ENCODE peak calls at places on chromosome 20, in five cellular contexts. V is heart right ventricle, P is heart left ventricle, T is fibroblast of lung, D is thoracic aorta. M is an unnamed sample.

GRCh38 chr20:6698056-6698455 is 69.4 kb upstream of the BMP2 start:
- DNase-seq in V (no peak), P (no peak), T (no peak), D (no peak), M (no peak)

GRCh38 chr20:59661621-59662020 is 57.3 kb downstream of the PHACTR3 start:
- DNase-seq in V (no peak), P (no peak), T (no peak), D (no peak), M (no peak)

GRCh38 chr20:57391439-57392129 is 388 bp downstream of the RBM38 start:
- DNase-seq in V (no peak), P (peak; percentile 34), T (peak; percentile 15), D (no peak), M (no peak)

GRCh38 chr20:44491635-44492395 is 16.1 kb downstream of the TTPAL start:
- DNase-seq in V (no peak), P (no peak), T (peak; percentile 69), D (no peak), M (no peak)

GRCh38 chr20:16178671-16179070 is 394.6 kb downstream of the KIF16B start:
- DNase-seq in V (no peak), P (no peak), T (no peak), D (no peak), M (no peak)

GRCh38 chr20:57627972-57628650 is 7.9 kb upstream of the ZBP1 start:
- DNase-seq in V (peak; percentile 76), P (peak; percentile 70), T (peak; percentile 74), D (no peak), M (peak; percentile 60)

GRCh38 chr20:43409041-43409913 is 48.4 kb upstream of the SRSF6 start:
- DNase-seq in V (no peak), P (no peak), T (peak; percentile 59), D (no peak), M (no peak)

GRCh38 chr20:56111951-56112730 is 106.8 kb upstream of the CBLN4 start:
- DNase-seq in V (no peak), P (no peak), T (no peak), D (no peak), M (no peak)

GRCh38 chr20:40966103-40966502 is 62.5 kb upstream of the TOP1 start:
- DNase-seq in V (no peak), P (no peak), T (no peak), D (no peak), M (peak; percentile 29)

GRCh38 chr20:8267009-8267408 is 134.9 kb downstream of the PLCB1 start:
- DNase-seq in V (no peak), P (no peak), T (no peak), D (no peak), M (no peak)

GRCh38 chr20:15654208-15654649 is 919.0 kb downstream of the KIF16B start:
- DNase-seq in V (peak; percentile 14), P (no peak), T (peak; percentile 50), D (no peak), M (no peak)

GRCh38 chr20:37522258-37523011 is 1.4 kb downstream of the NNAT start:
- DNase-seq in V (peak; percentile 65), P (peak; percentile 71), T (peak; percentile 63), D (no peak), M (no peak)

GRCh38 chr20:60054716-60055371 is 96.6 kb downstream of the CDH26 start:
- DNase-seq in V (no peak), P (no peak), T (no peak), D (no peak), M (no peak)

GRCh38 chr20:55782861-55783260 is 222.5 kb downstream of the CBLN4 start:
- DNase-seq in V (no peak), P (no peak), T (no peak), D (no peak), M (no peak)

GRCh38 chr20:58173930-58174707 is 54.3 kb downstream of the ANKRD60 start:
- DNase-seq in V (peak; percentile 9), P (no peak), T (peak; percentile 14), D (no peak), M (no peak)

GRCh38 chr20:16407251-16408067 is 165.8 kb downstream of the KIF16B start:
- DNase-seq in V (no peak), P (no peak), T (no peak), D (no peak), M (no peak)

GRCh38 chr20:415820-416322 is 7.8 kb downstream of the RBCK1 start:
- DNase-seq in V (no peak), P (no peak), T (peak; percentile 29), D (no peak), M (no peak)

GRCh38 chr20:21508230-21509078 is 5.4 kb downstream of the NKX2-2 start:
- DNase-seq in V (no peak), P (no peak), T (no peak), D (no peak), M (no peak)

GRCh38 chr20:48933017-48933766 is 11.7 kb downstream of the ARFGEF2 start:
- DNase-seq in V (no peak), P (no peak), T (no peak), D (no peak), M (no peak)

GRCh38 chr20:53187402-53187801 is 215.2 kb downstream of the TSHZ2 start:
- DNase-seq in V (no peak), P (no peak), T (no peak), D (no peak), M (no peak)

GRCh38 chr20:8853805-8854338 is 215.0 kb upstream of the PLCB4 start:
- DNase-seq in V (peak; percentile 48), P (peak; percentile 20), T (peak; percentile 87), D (no peak), M (no peak)

GRCh38 chr20:19256085-19256484 is 43.6 kb downstream of the SLC24A3 start:
- DNase-seq in V (no peak), P (no peak), T (no peak), D (no peak), M (no peak)

GRCh38 chr20:9889270-9889981 is 50.5 kb upstream of the PAK5 start:
- DNase-seq in V (no peak), P (no peak), T (no peak), D (no peak), M (no peak)

GRCh38 chr20:63848003-63848911 is 13.0 kb upstream of the ABHD16B start:
- DNase-seq in V (no peak), P (no peak), T (no peak), D (no peak), M (no peak)

GRCh38 chr20:9838378-9839295 is at the start of gene PAK5:
- DNase-seq in V (peak; percentile 8), P (no peak), T (peak; percentile 46), D (peak; percentile 5), M (no peak)

GRCh38 chr20:58069796-58070663 is 158.4 kb downstream of the ANKRD60 start:
- DNase-seq in V (no peak), P (no peak), T (no peak), D (no peak), M (no peak)

GRCh38 chr20:32207626-32208498 is at the start of the genes PLAGL2 and POFUT1:
- DNase-seq in V (peak; percentile 90), P (peak; percentile 93), T (peak; percentile 85), D (peak; percentile 51), M (peak; percentile 86)
- H3K4me1 ChIP-seq in V (peaks cover 55% of the 10 kb centered on the region), P (peaks cover 53% of the 10 kb centered on the region), T (no peaks in the 10 kb centered on the region), D (peaks cover 22% of the 10 kb centered on the region), M (peaks cover 53% of the 10 kb centered on the region)

GRCh38 chr20:23272176-23273029 is 78.2 kb upstream of the NXT1 start:
- DNase-seq in V (no peak), P (no peak), T (no peak), D (no peak), M (no peak)

GRCh38 chr20:23267909-23268308 is 82.7 kb upstream of the NXT1 start:
- DNase-seq in V (no peak), P (no peak), T (no peak), D (no peak), M (no peak)

GRCh38 chr20:23270427-23270911 is 80.1 kb upstream of the NXT1 start:
- DNase-seq in V (no peak), P (no peak), T (peak; percentile 71), D (peak; percentile 17), M (no peak)

GRCh38 chr20:23268792-23269354 is 81.7 kb upstream of the NXT1 start:
- DNase-seq in V (no peak), P (no peak), T (no peak), D (no peak), M (no peak)

GRCh38 chr20:23269954-23270353 is 80.6 kb upstream of the NXT1 start:
- DNase-seq in V (no peak), P (no peak), T (no peak), D (no peak), M (no peak)
- H3K27ac ChIP-seq in V (peak overlapping the region; percentile 88), P (peak overlapping the region; percentile 84), T (peak overlapping the region; percentile 14), D (peak overlapping the region; percentile 79), M (no peak overlapping the region)

GRCh38 chr20:54669054-54669390 is 193.6 kb downstream of the DOK5 start:
- DNase-seq in V (no peak), P (no peak), T (no peak), D (no peak), M (no peak)

GRCh38 chr20:54665812-54666211 is 190.4 kb downstream of the DOK5 start:
- DNase-seq in V (no peak), P (no peak), T (no peak), D (no peak), M (no peak)

DNA sequence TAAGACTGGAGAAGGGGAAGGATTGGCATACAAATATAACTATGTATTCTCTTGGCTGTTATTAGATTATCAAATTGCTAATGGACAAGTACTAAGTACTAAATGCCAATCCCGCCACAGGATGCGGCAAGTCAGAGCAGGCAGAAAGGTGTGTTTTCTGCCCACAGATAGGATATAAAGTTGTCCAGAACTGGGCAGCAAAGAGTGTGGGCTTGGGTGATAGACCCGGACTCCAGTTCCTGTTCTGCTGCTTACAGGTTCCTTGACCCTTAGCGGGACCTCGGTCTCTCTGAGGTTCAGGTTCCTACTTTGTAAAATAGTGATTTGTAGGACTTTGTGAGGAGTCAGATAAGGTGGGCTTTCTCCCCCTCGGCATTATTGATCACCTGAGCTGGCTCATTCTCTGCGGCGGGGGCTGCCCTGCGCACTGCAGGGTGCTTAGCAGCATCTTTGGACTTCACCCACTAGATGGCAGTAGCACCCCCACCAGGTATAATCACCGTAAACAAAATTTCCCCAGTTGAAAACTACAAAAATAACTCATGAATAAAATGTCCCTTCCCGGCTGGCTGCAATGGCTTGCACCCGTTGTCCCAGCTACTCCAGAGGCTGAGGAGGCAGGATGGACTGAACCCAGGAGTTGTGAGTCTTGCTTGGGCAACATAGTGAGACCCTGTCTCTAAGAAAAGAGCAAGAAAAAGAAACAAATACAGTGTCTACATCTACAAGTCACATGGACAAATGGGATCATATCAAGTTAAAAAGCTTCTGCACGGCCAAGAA is 193.1 kb downstream of the DOK5 start:
- DNase-seq in V (no peak), P (no peak), T (peak; percentile 12), D (no peak), M (no peak)
- TF ChIP-seq CTCF in V (peak; percentile 66), P (peak; percentile 74), T (peak; percentile 75), D (peak; percentile 33), M (peak; percentile 47)

GRCh38 chr20:62706857-62707256 is 1.8 kb upstream of the NTSR1 start:
- DNase-seq in V (no peak), P (no peak), T (no peak), D (no peak), M (no peak)
- H3K4me1 ChIP-seq in V (peaks cover 43% of the 10 kb centered on the region), P (peaks cover 5% of the 10 kb centered on the region), T (peaks cover 15% of the 10 kb centered on the region), D (no peaks in the 10 kb centered on the region), M (no peaks in the 10 kb centered on the region)